ENCODE peak calls at places on chromosome 15, in ten cellular contexts. One of them, this sample, is unnamed.

GRCh38 chr15:28085489-28086174 is 13.5 kb downstream of the OCA2 start:
- DNase-seq in substantia nigra: no peak
- DNase-seq in NCI-H82: no peak
- DNase-seq in stimulated activated CD4-positive, alpha-beta T cell treated with anti-CD3 and anti-CD28 coated beads, Interleukin-12 subunit alpha, Interleukin-12 subunit beta, amount 100 ng/mL, for 48 hours: no peak
- DNase-seq in CD8-positive, alpha-beta memory T cell: no peak
- DNase-seq in uterus: no peak
- DNase-seq in pancreas: no peak
- DNase-seq in GM12892: no peak
- DNase-seq in cardiac fibroblast: no peak
- DNase-seq in HEK293T: no peak
- DNase-seq in this sample: no peak

GRCh38 chr15:43187544-43188155 is 2.4 kb downstream of the CCNDBP1 start:
- DNase-seq in cardiac fibroblast: peak
- DNase-seq in CD8-positive, alpha-beta memory T cell: no peak
- DNase-seq in pancreas: no peak
- DNase-seq in substantia nigra: no peak
- DNase-seq in NCI-H82: peak
- DNase-seq in GM12892: no peak
- DNase-seq in HEK293T: no peak
- DNase-seq in stimulated activated CD4-positive, alpha-beta T cell treated with anti-CD3 and anti-CD28 coated beads, Interleukin-12 subunit alpha, Interleukin-12 subunit beta, amount 100 ng/mL, for 48 hours: no peak
- DNase-seq in uterus: no peak
- DNase-seq in this sample: no peak

GRCh38 chr15:42066764-42067415 is 27.5 kb downstream of the PLA2G4D start:
- DNase-seq in NCI-H82: no peak
- DNase-seq in pancreas: no peak
- DNase-seq in CD8-positive, alpha-beta memory T cell: no peak
- DNase-seq in cardiac fibroblast: no peak
- DNase-seq in HEK293T: no peak
- DNase-seq in uterus: no peak
- DNase-seq in substantia nigra: no peak
- DNase-seq in GM12892: no peak
- DNase-seq in stimulated activated CD4-positive, alpha-beta T cell treated with anti-CD3 and anti-CD28 coated beads, Interleukin-12 subunit alpha, Interleukin-12 subunit beta, amount 100 ng/mL, for 48 hours: no peak
- DNase-seq in this sample: no peak

GRCh38 chr15:88695046-88695445 is 56.2 kb downstream of the ISG20 start:
- DNase-seq in stimulated activated CD4-positive, alpha-beta T cell treated with anti-CD3 and anti-CD28 coated beads, Interleukin-12 subunit alpha, Interleukin-12 subunit beta, amount 100 ng/mL, for 48 hours: no peak
- DNase-seq in pancreas: no peak
- DNase-seq in CD8-positive, alpha-beta memory T cell: no peak
- DNase-seq in HEK293T: no peak
- DNase-seq in cardiac fibroblast: no peak
- DNase-seq in GM12892: no peak
- DNase-seq in uterus: no peak
- DNase-seq in NCI-H82: no peak
- DNase-seq in substantia nigra: no peak
- DNase-seq in this sample: no peak

GRCh38 chr15:67196672-67197363 is 57.6 kb downstream of the AAGAB start:
- DNase-seq in NCI-H82: peak
- DNase-seq in pancreas: no peak
- DNase-seq in substantia nigra: no peak
- DNase-seq in CD8-positive, alpha-beta memory T cell: no peak
- DNase-seq in cardiac fibroblast: peak
- DNase-seq in uterus: peak
- DNase-seq in GM12892: no peak
- DNase-seq in HEK293T: no peak
- DNase-seq in stimulated activated CD4-positive, alpha-beta T cell treated with anti-CD3 and anti-CD28 coated beads, Interleukin-12 subunit alpha, Interleukin-12 subunit beta, amount 100 ng/mL, for 48 hours: no peak
- DNase-seq in this sample: no peak

GRCh38 chr15:72271895-72272212 is 500 bp downstream of the PARP6 start:
- DNase-seq in substantia nigra: no peak
- DNase-seq in stimulated activated CD4-positive, alpha-beta T cell treated with anti-CD3 and anti-CD28 coated beads, Interleukin-12 subunit alpha, Interleukin-12 subunit beta, amount 100 ng/mL, for 48 hours: peak
- DNase-seq in pancreas: no peak
- DNase-seq in CD8-positive, alpha-beta memory T cell: no peak
- DNase-seq in cardiac fibroblast: peak
- DNase-seq in GM12892: no peak
- DNase-seq in uterus: no peak
- DNase-seq in NCI-H82: peak
- DNase-seq in HEK293T: peak
- DNase-seq in this sample: no peak

GRCh38 chr15:22948056-22948455 is 32.1 kb downstream of the CYFIP1 start:
- DNase-seq in uterus: no peak
- DNase-seq in pancreas: no peak
- DNase-seq in substantia nigra: no peak
- DNase-seq in HEK293T: no peak
- DNase-seq in NCI-H82: no peak
- DNase-seq in CD8-positive, alpha-beta memory T cell: no peak
- DNase-seq in cardiac fibroblast: no peak
- DNase-seq in stimulated activated CD4-positive, alpha-beta T cell treated with anti-CD3 and anti-CD28 coated beads, Interleukin-12 subunit alpha, Interleukin-12 subunit beta, amount 100 ng/mL, for 48 hours: no peak
- DNase-seq in GM12892: no peak
- DNase-seq in this sample: no peak

GRCh38 chr15:91678003-91678402 is 175.5 kb upstream of the SLCO3A1 start:
- DNase-seq in NCI-H82: no peak
- DNase-seq in HEK293T: no peak
- DNase-seq in uterus: no peak
- DNase-seq in substantia nigra: no peak
- DNase-seq in cardiac fibroblast: no peak
- DNase-seq in pancreas: no peak
- DNase-seq in stimulated activated CD4-positive, alpha-beta T cell treated with anti-CD3 and anti-CD28 coated beads, Interleukin-12 subunit alpha, Interleukin-12 subunit beta, amount 100 ng/mL, for 48 hours: no peak
- DNase-seq in GM12892: no peak
- DNase-seq in CD8-positive, alpha-beta memory T cell: no peak
- DNase-seq in this sample: no peak

GRCh38 chr15:35305031-35305555 is 220.0 kb upstream of the NANOGP8 start:
- DNase-seq in pancreas: no peak
- DNase-seq in GM12892: no peak
- DNase-seq in cardiac fibroblast: peak
- DNase-seq in stimulated activated CD4-positive, alpha-beta T cell treated with anti-CD3 and anti-CD28 coated beads, Interleukin-12 subunit alpha, Interleukin-12 subunit beta, amount 100 ng/mL, for 48 hours: no peak
- DNase-seq in CD8-positive, alpha-beta memory T cell: no peak
- DNase-seq in NCI-H82: no peak
- DNase-seq in HEK293T: no peak
- DNase-seq in uterus: no peak
- DNase-seq in substantia nigra: no peak
- DNase-seq in this sample: no peak

GRCh38 chr15:99481406-99481805 is 84.4 kb upstream of the MEF2A start:
- DNase-seq in cardiac fibroblast: no peak
- DNase-seq in CD8-positive, alpha-beta memory T cell: no peak
- DNase-seq in uterus: no peak
- DNase-seq in stimulated activated CD4-positive, alpha-beta T cell treated with anti-CD3 and anti-CD28 coated beads, Interleukin-12 subunit alpha, Interleukin-12 subunit beta, amount 100 ng/mL, for 48 hours: no peak
- DNase-seq in substantia nigra: no peak
- DNase-seq in HEK293T: no peak
- DNase-seq in GM12892: no peak
- DNase-seq in NCI-H82: no peak
- DNase-seq in pancreas: no peak
- DNase-seq in this sample: no peak

GRCh38 chr15:72979754-72980153 is 72.5 kb upstream of the NEO1 start:
- DNase-seq in stimulated activated CD4-positive, alpha-beta T cell treated with anti-CD3 and anti-CD28 coated beads, Interleukin-12 subunit alpha, Interleukin-12 subunit beta, amount 100 ng/mL, for 48 hours: no peak
- DNase-seq in uterus: no peak
- DNase-seq in CD8-positive, alpha-beta memory T cell: no peak
- DNase-seq in cardiac fibroblast: no peak
- DNase-seq in GM12892: no peak
- DNase-seq in pancreas: no peak
- DNase-seq in HEK293T: no peak
- DNase-seq in NCI-H82: no peak
- DNase-seq in substantia nigra: no peak
- DNase-seq in this sample: no peak

GRCh38 chr15:58065445-58066041 is at the start of gene ALDH1A2:
- DNase-seq in uterus: peak
- DNase-seq in HEK293T: peak
- DNase-seq in pancreas: peak
- DNase-seq in cardiac fibroblast: peak
- DNase-seq in CD8-positive, alpha-beta memory T cell: no peak
- DNase-seq in stimulated activated CD4-positive, alpha-beta T cell treated with anti-CD3 and anti-CD28 coated beads, Interleukin-12 subunit alpha, Interleukin-12 subunit beta, amount 100 ng/mL, for 48 hours: no peak
- DNase-seq in GM12892: no peak
- DNase-seq in NCI-H82: peak
- DNase-seq in substantia nigra: no peak
- DNase-seq in this sample: peak

GRCh38 chr15:51024735-51025453 is 69.8 kb downstream of the TNFAIP8L3 start:
- DNase-seq in GM12892: no peak
- DNase-seq in substantia nigra: no peak
- DNase-seq in uterus: no peak
- DNase-seq in HEK293T: no peak
- DNase-seq in pancreas: no peak
- DNase-seq in NCI-H82: peak
- DNase-seq in stimulated activated CD4-positive, alpha-beta T cell treated with anti-CD3 and anti-CD28 coated beads, Interleukin-12 subunit alpha, Interleukin-12 subunit beta, amount 100 ng/mL, for 48 hours: no peak
- DNase-seq in CD8-positive, alpha-beta memory T cell: no peak
- DNase-seq in cardiac fibroblast: peak
- DNase-seq in this sample: no peak

GRCh38 chr15:65383991-65384390 is 6.2 kb upstream of the IGDCC3 start:
- DNase-seq in NCI-H82: no peak
- DNase-seq in stimulated activated CD4-positive, alpha-beta T cell treated with anti-CD3 and anti-CD28 coated beads, Interleukin-12 subunit alpha, Interleukin-12 subunit beta, amount 100 ng/mL, for 48 hours: no peak
- DNase-seq in cardiac fibroblast: no peak
- DNase-seq in CD8-positive, alpha-beta memory T cell: no peak
- DNase-seq in GM12892: no peak
- DNase-seq in substantia nigra: no peak
- DNase-seq in pancreas: no peak
- DNase-seq in HEK293T: no peak
- DNase-seq in uterus: no peak
- DNase-seq in this sample: no peak

GRCh38 chr15:45391746-45392711 is 13.7 kb upstream of the GATM start:
- DNase-seq in stimulated activated CD4-positive, alpha-beta T cell treated with anti-CD3 and anti-CD28 coated beads, Interleukin-12 subunit alpha, Interleukin-12 subunit beta, amount 100 ng/mL, for 48 hours: no peak
- DNase-seq in cardiac fibroblast: no peak
- DNase-seq in GM12892: peak
- DNase-seq in pancreas: no peak
- DNase-seq in uterus: no peak
- DNase-seq in NCI-H82: no peak
- DNase-seq in HEK293T: no peak
- DNase-seq in CD8-positive, alpha-beta memory T cell: no peak
- DNase-seq in substantia nigra: no peak
- DNase-seq in this sample: no peak

GRCh38 chr15:76340198-76340801 is 3.7 kb downstream of the ISL2 start:
- DNase-seq in substantia nigra: no peak
- DNase-seq in pancreas: peak
- DNase-seq in HEK293T: no peak
- DNase-seq in cardiac fibroblast: peak
- DNase-seq in uterus: no peak
- DNase-seq in GM12892: no peak
- DNase-seq in CD8-positive, alpha-beta memory T cell: no peak
- DNase-seq in stimulated activated CD4-positive, alpha-beta T cell treated with anti-CD3 and anti-CD28 coated beads, Interleukin-12 subunit alpha, Interleukin-12 subunit beta, amount 100 ng/mL, for 48 hours: no peak
- DNase-seq in NCI-H82: peak
- DNase-seq in this sample: peak

GRCh38 chr15:68303560-68304436 is 26.3 kb downstream of the FEM1B start:
- DNase-seq in pancreas: no peak
- DNase-seq in stimulated activated CD4-positive, alpha-beta T cell treated with anti-CD3 and anti-CD28 coated beads, Interleukin-12 subunit alpha, Interleukin-12 subunit beta, amount 100 ng/mL, for 48 hours: no peak
- DNase-seq in GM12892: no peak
- DNase-seq in cardiac fibroblast: no peak
- DNase-seq in uterus: peak
- DNase-seq in NCI-H82: no peak
- DNase-seq in HEK293T: no peak
- DNase-seq in CD8-positive, alpha-beta memory T cell: no peak
- DNase-seq in substantia nigra: no peak
- DNase-seq in this sample: no peak

GRCh38 chr15:37001436-37001835 is 98.9 kb downstream of the MEIS2 start:
- DNase-seq in uterus: no peak
- DNase-seq in GM12892: no peak
- DNase-seq in substantia nigra: no peak
- DNase-seq in CD8-positive, alpha-beta memory T cell: no peak
- DNase-seq in NCI-H82: no peak
- DNase-seq in stimulated activated CD4-positive, alpha-beta T cell treated with anti-CD3 and anti-CD28 coated beads, Interleukin-12 subunit alpha, Interleukin-12 subunit beta, amount 100 ng/mL, for 48 hours: no peak
- DNase-seq in cardiac fibroblast: no peak
- DNase-seq in HEK293T: no peak
- DNase-seq in pancreas: no peak
- DNase-seq in this sample: no peak

GRCh38 chr15:59838900-59839299 is 149.8 kb upstream of the BNIP2 start:
- DNase-seq in pancreas: no peak
- DNase-seq in stimulated activated CD4-positive, alpha-beta T cell treated with anti-CD3 and anti-CD28 coated beads, Interleukin-12 subunit alpha, Interleukin-12 subunit beta, amount 100 ng/mL, for 48 hours: no peak
- DNase-seq in CD8-positive, alpha-beta memory T cell: no peak
- DNase-seq in cardiac fibroblast: no peak
- DNase-seq in GM12892: no peak
- DNase-seq in HEK293T: no peak
- DNase-seq in uterus: no peak
- DNase-seq in substantia nigra: no peak
- DNase-seq in NCI-H82: peak
- DNase-seq in this sample: no peak

GRCh38 chr15:22867886-22868285 is 29.4 kb downstream of the NIPA2 start:
- DNase-seq in HEK293T: no peak
- DNase-seq in pancreas: no peak
- DNase-seq in cardiac fibroblast: no peak
- DNase-seq in substantia nigra: no peak
- DNase-seq in GM12892: no peak
- DNase-seq in stimulated activated CD4-positive, alpha-beta T cell treated with anti-CD3 and anti-CD28 coated beads, Interleukin-12 subunit alpha, Interleukin-12 subunit beta, amount 100 ng/mL, for 48 hours: no peak
- DNase-seq in NCI-H82: no peak
- DNase-seq in CD8-positive, alpha-beta memory T cell: no peak
- DNase-seq in uterus: no peak
- DNase-seq in this sample: no peak

GRCh38 chr15:71707230-71708051 is 102.9 kb upstream of the NR2E3 start:
- DNase-seq in cardiac fibroblast: peak
- DNase-seq in pancreas: no peak
- DNase-seq in HEK293T: no peak
- DNase-seq in substantia nigra: no peak
- DNase-seq in stimulated activated CD4-positive, alpha-beta T cell treated with anti-CD3 and anti-CD28 coated beads, Interleukin-12 subunit alpha, Interleukin-12 subunit beta, amount 100 ng/mL, for 48 hours: no peak
- DNase-seq in CD8-positive, alpha-beta memory T cell: no peak
- DNase-seq in uterus: peak
- DNase-seq in GM12892: no peak
- DNase-seq in NCI-H82: no peak
- DNase-seq in this sample: no peak

GRCh38 chr15:29822100-29822684 is at the start of gene TJP1:
- DNase-seq in cardiac fibroblast: peak
- DNase-seq in stimulated activated CD4-positive, alpha-beta T cell treated with anti-CD3 and anti-CD28 coated beads, Interleukin-12 subunit alpha, Interleukin-12 subunit beta, amount 100 ng/mL, for 48 hours: no peak
- DNase-seq in NCI-H82: peak
- DNase-seq in CD8-positive, alpha-beta memory T cell: no peak
- DNase-seq in substantia nigra: peak
- DNase-seq in pancreas: peak
- DNase-seq in uterus: peak
- DNase-seq in HEK293T: peak
- DNase-seq in GM12892: no peak
- DNase-seq in this sample: peak

GRCh38 chr15:70604671-70605070 is 158.7 kb downstream of the UACA start:
- DNase-seq in cardiac fibroblast: peak
- DNase-seq in HEK293T: no peak
- DNase-seq in GM12892: no peak
- DNase-seq in NCI-H82: no peak
- DNase-seq in CD8-positive, alpha-beta memory T cell: no peak
- DNase-seq in substantia nigra: peak
- DNase-seq in pancreas: no peak
- DNase-seq in stimulated activated CD4-positive, alpha-beta T cell treated with anti-CD3 and anti-CD28 coated beads, Interleukin-12 subunit alpha, Interleukin-12 subunit beta, amount 100 ng/mL, for 48 hours: no peak
- DNase-seq in uterus: no peak
- DNase-seq in this sample: no peak

GRCh38 chr15:93067649-93068085 is 21.3 kb downstream of the RGMA start:
- DNase-seq in CD8-positive, alpha-beta memory T cell: no peak
- DNase-seq in substantia nigra: no peak
- DNase-seq in HEK293T: no peak
- DNase-seq in stimulated activated CD4-positive, alpha-beta T cell treated with anti-CD3 and anti-CD28 coated beads, Interleukin-12 subunit alpha, Interleukin-12 subunit beta, amount 100 ng/mL, for 48 hours: no peak
- DNase-seq in cardiac fibroblast: peak
- DNase-seq in pancreas: no peak
- DNase-seq in GM12892: no peak
- DNase-seq in uterus: no peak
- DNase-seq in NCI-H82: no peak
- DNase-seq in this sample: no peak

GRCh38 chr15:64855206-64856000 is 13.7 kb downstream of the PLEKHO2 start:
- DNase-seq in uterus: no peak
- DNase-seq in cardiac fibroblast: peak
- DNase-seq in CD8-positive, alpha-beta memory T cell: no peak
- DNase-seq in GM12892: no peak
- DNase-seq in stimulated activated CD4-positive, alpha-beta T cell treated with anti-CD3 and anti-CD28 coated beads, Interleukin-12 subunit alpha, Interleukin-12 subunit beta, amount 100 ng/mL, for 48 hours: no peak
- DNase-seq in NCI-H82: no peak
- DNase-seq in substantia nigra: peak
- DNase-seq in HEK293T: no peak
- DNase-seq in pancreas: no peak
- DNase-seq in this sample: no peak

GRCh38 chr15:55108858-55109518 is 87.8 kb downstream of the RSL24D1 start:
- DNase-seq in cardiac fibroblast: peak
- DNase-seq in CD8-positive, alpha-beta memory T cell: peak
- DNase-seq in stimulated activated CD4-positive, alpha-beta T cell treated with anti-CD3 and anti-CD28 coated beads, Interleukin-12 subunit alpha, Interleukin-12 subunit beta, amount 100 ng/mL, for 48 hours: peak
- DNase-seq in pancreas: peak
- DNase-seq in uterus: no peak
- DNase-seq in HEK293T: peak
- DNase-seq in NCI-H82: peak
- DNase-seq in substantia nigra: peak
- DNase-seq in GM12892: peak
- DNase-seq in this sample: peak

GRCh38 chr15:33005582-33005981 is 188.9 kb downstream of the FMN1 start:
- DNase-seq in cardiac fibroblast: no peak
- DNase-seq in GM12892: no peak
- DNase-seq in uterus: no peak
- DNase-seq in NCI-H82: no peak
- DNase-seq in CD8-positive, alpha-beta memory T cell: no peak
- DNase-seq in stimulated activated CD4-positive, alpha-beta T cell treated with anti-CD3 and anti-CD28 coated beads, Interleukin-12 subunit alpha, Interleukin-12 subunit beta, amount 100 ng/mL, for 48 hours: no peak
- DNase-seq in substantia nigra: no peak
- DNase-seq in HEK293T: no peak
- DNase-seq in pancreas: no peak
- DNase-seq in this sample: no peak

GRCh38 chr15:80870893-80871292 is 91.7 kb downstream of the CEMIP start:
- DNase-seq in substantia nigra: no peak
- DNase-seq in cardiac fibroblast: no peak
- DNase-seq in uterus: no peak
- DNase-seq in GM12892: no peak
- DNase-seq in HEK293T: no peak
- DNase-seq in NCI-H82: no peak
- DNase-seq in pancreas: no peak
- DNase-seq in CD8-positive, alpha-beta memory T cell: no peak
- DNase-seq in stimulated activated CD4-positive, alpha-beta T cell treated with anti-CD3 and anti-CD28 coated beads, Interleukin-12 subunit alpha, Interleukin-12 subunit beta, amount 100 ng/mL, for 48 hours: no peak
- DNase-seq in this sample: no peak